ENCODE peak calls at places on chromosomes 4 and X, in ten cellular contexts. One of them, this sample, is unnamed.

GRCh38 chr4:87975466-87975865 is at the start of gene SPP1:
- DNase-seq in fibroblast of the aortic adventitia: peak
- DNase-seq in fibroblast of villous mesenchyme: no peak
- DNase-seq in mesendoderm: peak
- DNase-seq in foreskin fibroblast: peak
- DNase-seq in aorta: peak
- DNase-seq in MG63: no peak
- DNase-seq in lung: no peak
- DNase-seq in GM23338: peak
- DNase-seq in stomach: no peak
- DNase-seq in this sample: peak

GRCh38 chr4:1499465-1499864 is 93.2 kb upstream of the NKX1-1 start:
- DNase-seq in fibroblast of the aortic adventitia: no peak
- DNase-seq in fibroblast of villous mesenchyme: no peak
- DNase-seq in mesendoderm: no peak
- DNase-seq in foreskin fibroblast: no peak
- DNase-seq in aorta: no peak
- DNase-seq in MG63: no peak
- DNase-seq in lung: no peak
- DNase-seq in GM23338: no peak
- DNase-seq in stomach: no peak
- DNase-seq in this sample: no peak

GRCh38 chrX:125953769-125954168 is 212.3 kb downstream of the DCAF12L2 start:
- DNase-seq in fibroblast of the aortic adventitia: no peak
- DNase-seq in fibroblast of villous mesenchyme: no peak
- DNase-seq in mesendoderm: no peak
- DNase-seq in foreskin fibroblast: no peak
- DNase-seq in aorta: no peak
- DNase-seq in MG63: peak
- DNase-seq in lung: no peak
- DNase-seq in GM23338: no peak
- DNase-seq in stomach: no peak
- DNase-seq in this sample: no peak

GRCh38 chr4:149371021-149371420 is 444.6 kb downstream of the IQCM start:
- DNase-seq in fibroblast of the aortic adventitia: peak
- DNase-seq in fibroblast of villous mesenchyme: peak
- DNase-seq in mesendoderm: peak
- DNase-seq in foreskin fibroblast: peak
- DNase-seq in aorta: no peak
- DNase-seq in MG63: peak
- DNase-seq in lung: no peak
- DNase-seq in GM23338: peak
- DNase-seq in stomach: no peak
- DNase-seq in this sample: peak

GRCh38 chr4:134952305-134952704 is 750.7 kb upstream of the PABPC4L start:
- DNase-seq in fibroblast of the aortic adventitia: no peak
- DNase-seq in fibroblast of villous mesenchyme: no peak
- DNase-seq in mesendoderm: no peak
- DNase-seq in foreskin fibroblast: no peak
- DNase-seq in aorta: no peak
- DNase-seq in MG63: no peak
- DNase-seq in lung: no peak
- DNase-seq in GM23338: no peak
- DNase-seq in stomach: no peak
- DNase-seq in this sample: no peak

GRCh38 chrX:3589474-3589873 is 124.0 kb downstream of the PRKX start:
- DNase-seq in fibroblast of the aortic adventitia: no peak
- DNase-seq in fibroblast of villous mesenchyme: no peak
- DNase-seq in mesendoderm: no peak
- DNase-seq in foreskin fibroblast: no peak
- DNase-seq in aorta: no peak
- DNase-seq in MG63: no peak
- DNase-seq in lung: no peak
- DNase-seq in GM23338: no peak
- DNase-seq in stomach: no peak
- DNase-seq in this sample: no peak

GRCh38 chr4:139853309-139853708 is 187.7 kb downstream of the MGST2 start:
- DNase-seq in fibroblast of the aortic adventitia: no peak
- DNase-seq in fibroblast of villous mesenchyme: no peak
- DNase-seq in mesendoderm: peak
- DNase-seq in foreskin fibroblast: no peak
- DNase-seq in aorta: no peak
- DNase-seq in MG63: no peak
- DNase-seq in lung: no peak
- DNase-seq in GM23338: peak
- DNase-seq in stomach: no peak
- DNase-seq in this sample: no peak

GRCh38 chr4:22458112-22458511 is 57.8 kb downstream of the ADGRA3 start:
- DNase-seq in fibroblast of the aortic adventitia: no peak
- DNase-seq in fibroblast of villous mesenchyme: no peak
- DNase-seq in mesendoderm: no peak
- DNase-seq in foreskin fibroblast: no peak
- DNase-seq in aorta: no peak
- DNase-seq in MG63: no peak
- DNase-seq in lung: no peak
- DNase-seq in GM23338: no peak
- DNase-seq in stomach: no peak
- DNase-seq in this sample: no peak

GRCh38 chrX:40152706-40153334 is 55.1 kb upstream of the BCOR start:
- DNase-seq in fibroblast of the aortic adventitia: no peak
- DNase-seq in fibroblast of villous mesenchyme: no peak
- DNase-seq in mesendoderm: peak
- DNase-seq in foreskin fibroblast: peak
- DNase-seq in aorta: peak
- DNase-seq in MG63: peak
- DNase-seq in lung: no peak
- DNase-seq in GM23338: peak
- DNase-seq in stomach: peak
- DNase-seq in this sample: no peak

GRCh38 chr4:1171306-1172227 is 816 bp downstream of the SPON2 start:
- DNase-seq in fibroblast of the aortic adventitia: no peak
- DNase-seq in fibroblast of villous mesenchyme: no peak
- DNase-seq in mesendoderm: peak
- DNase-seq in foreskin fibroblast: peak
- DNase-seq in aorta: no peak
- DNase-seq in MG63: no peak
- DNase-seq in lung: no peak
- DNase-seq in GM23338: peak
- DNase-seq in stomach: no peak
- DNase-seq in this sample: no peak

GRCh38 chrX:72121381-72121780 is 10.3 kb downstream of the RTL5 start:
- DNase-seq in fibroblast of the aortic adventitia: peak
- DNase-seq in fibroblast of villous mesenchyme: peak
- DNase-seq in mesendoderm: no peak
- DNase-seq in foreskin fibroblast: peak
- DNase-seq in aorta: peak
- DNase-seq in MG63: peak
- DNase-seq in lung: peak
- DNase-seq in GM23338: no peak
- DNase-seq in stomach: peak
- DNase-seq in this sample: no peak

GRCh38 chr4:137678796-137679195 is 146.5 kb upstream of the PCDH18 start:
- DNase-seq in fibroblast of the aortic adventitia: peak
- DNase-seq in fibroblast of villous mesenchyme: no peak
- DNase-seq in mesendoderm: no peak
- DNase-seq in foreskin fibroblast: peak
- DNase-seq in aorta: no peak
- DNase-seq in MG63: no peak
- DNase-seq in lung: no peak
- DNase-seq in GM23338: no peak
- DNase-seq in stomach: no peak
- DNase-seq in this sample: no peak

GRCh38 chrX:69192603-69193002 is 27.4 kb upstream of the PJA1 start:
- DNase-seq in fibroblast of the aortic adventitia: no peak
- DNase-seq in fibroblast of villous mesenchyme: no peak
- DNase-seq in mesendoderm: no peak
- DNase-seq in foreskin fibroblast: no peak
- DNase-seq in aorta: no peak
- DNase-seq in MG63: no peak
- DNase-seq in lung: no peak
- DNase-seq in GM23338: no peak
- DNase-seq in stomach: no peak
- DNase-seq in this sample: no peak

GRCh38 chr4:17491196-17491595 is 20.7 kb downstream of the QDPR start:
- DNase-seq in fibroblast of the aortic adventitia: no peak
- DNase-seq in fibroblast of villous mesenchyme: no peak
- DNase-seq in mesendoderm: no peak
- DNase-seq in foreskin fibroblast: no peak
- DNase-seq in aorta: no peak
- DNase-seq in MG63: no peak
- DNase-seq in lung: no peak
- DNase-seq in GM23338: no peak
- DNase-seq in stomach: no peak
- DNase-seq in this sample: no peak

GRCh38 chrX:48833531-48834138 is 1.8 kb downstream of the PCSK1N start:
- DNase-seq in fibroblast of the aortic adventitia: peak
- DNase-seq in fibroblast of villous mesenchyme: no peak
- DNase-seq in mesendoderm: no peak
- DNase-seq in foreskin fibroblast: no peak
- DNase-seq in aorta: no peak
- DNase-seq in MG63: no peak
- DNase-seq in lung: no peak
- DNase-seq in GM23338: no peak
- DNase-seq in stomach: no peak
- DNase-seq in this sample: no peak

GRCh38 chr4:57074753-57075152 is 35.4 kb downstream of the IGFBP7 start:
- DNase-seq in fibroblast of the aortic adventitia: peak
- DNase-seq in fibroblast of villous mesenchyme: peak
- DNase-seq in mesendoderm: no peak
- DNase-seq in foreskin fibroblast: peak
- DNase-seq in aorta: no peak
- DNase-seq in MG63: peak
- DNase-seq in lung: no peak
- DNase-seq in GM23338: no peak
- DNase-seq in stomach: no peak
- DNase-seq in this sample: no peak

GRCh38 chr4:113383111-113383785 is 333.8 kb downstream of the ANK2 start:
- DNase-seq in fibroblast of the aortic adventitia: peak
- DNase-seq in fibroblast of villous mesenchyme: peak
- DNase-seq in mesendoderm: no peak
- DNase-seq in foreskin fibroblast: peak
- DNase-seq in aorta: no peak
- DNase-seq in MG63: peak
- DNase-seq in lung: no peak
- DNase-seq in GM23338: no peak
- DNase-seq in stomach: no peak
- DNase-seq in this sample: no peak

GRCh38 chr4:78772526-78773084 is 3.5 kb upstream of the BMP2K start:
- DNase-seq in fibroblast of the aortic adventitia: no peak
- DNase-seq in fibroblast of villous mesenchyme: no peak
- DNase-seq in mesendoderm: no peak
- DNase-seq in foreskin fibroblast: no peak
- DNase-seq in aorta: no peak
- DNase-seq in MG63: no peak
- DNase-seq in lung: no peak
- DNase-seq in GM23338: no peak
- DNase-seq in stomach: no peak
- DNase-seq in this sample: no peak

GRCh38 chrX:143634373-143634685 is 1.6 kb downstream of the SLITRK4 start:
- DNase-seq in fibroblast of the aortic adventitia: no peak
- DNase-seq in fibroblast of villous mesenchyme: no peak
- DNase-seq in mesendoderm: no peak
- DNase-seq in foreskin fibroblast: no peak
- DNase-seq in aorta: no peak
- DNase-seq in MG63: no peak
- DNase-seq in lung: no peak
- DNase-seq in GM23338: no peak
- DNase-seq in stomach: no peak
- DNase-seq in this sample: no peak
- H3K4me3 ChIP-seq in fibroblast of the aortic adventitia: no peak
- H3K4me3 ChIP-seq in fibroblast of villous mesenchyme: peak
- H3K4me3 ChIP-seq in mesendoderm: peak
- H3K4me3 ChIP-seq in foreskin fibroblast: no peak
- H3K4me3 ChIP-seq in aorta: peak
- H3K4me3 ChIP-seq in MG63: peak
- H3K4me3 ChIP-seq in lung: no peak
- H3K4me3 ChIP-seq in GM23338: peak
- H3K4me3 ChIP-seq in stomach: peak
- H3K4me3 ChIP-seq in this sample: no peak

GRCh38 chr4:122764808-122765189 is 32.3 kb downstream of the BBS12 start:
- DNase-seq in fibroblast of the aortic adventitia: peak
- DNase-seq in fibroblast of villous mesenchyme: peak
- DNase-seq in mesendoderm: no peak
- DNase-seq in foreskin fibroblast: peak
- DNase-seq in aorta: no peak
- DNase-seq in MG63: no peak
- DNase-seq in lung: no peak
- DNase-seq in GM23338: no peak
- DNase-seq in stomach: no peak
- DNase-seq in this sample: no peak
- H3K4me3 ChIP-seq in fibroblast of the aortic adventitia: no peak
- H3K4me3 ChIP-seq in fibroblast of villous mesenchyme: no peak
- H3K4me3 ChIP-seq in mesendoderm: no peak
- H3K4me3 ChIP-seq in foreskin fibroblast: peak
- H3K4me3 ChIP-seq in aorta: no peak
- H3K4me3 ChIP-seq in MG63: peak
- H3K4me3 ChIP-seq in lung: no peak
- H3K4me3 ChIP-seq in GM23338: no peak
- H3K4me3 ChIP-seq in stomach: no peak
- H3K4me3 ChIP-seq in this sample: no peak

GRCh38 chrX:47574096-47574553 is 8.1 kb upstream of the TIMP1 start:
- DNase-seq in fibroblast of the aortic adventitia: no peak
- DNase-seq in fibroblast of villous mesenchyme: no peak
- DNase-seq in mesendoderm: no peak
- DNase-seq in foreskin fibroblast: peak
- DNase-seq in aorta: no peak
- DNase-seq in MG63: no peak
- DNase-seq in lung: no peak
- DNase-seq in GM23338: peak
- DNase-seq in stomach: no peak
- DNase-seq in this sample: peak
- H3K4me3 ChIP-seq in fibroblast of the aortic adventitia: no peak
- H3K4me3 ChIP-seq in fibroblast of villous mesenchyme: peak
- H3K4me3 ChIP-seq in mesendoderm: no peak
- H3K4me3 ChIP-seq in foreskin fibroblast: no peak
- H3K4me3 ChIP-seq in aorta: peak
- H3K4me3 ChIP-seq in MG63: no peak
- H3K4me3 ChIP-seq in lung: no peak
- H3K4me3 ChIP-seq in GM23338: peak
- H3K4me3 ChIP-seq in stomach: peak
- H3K4me3 ChIP-seq in this sample: no peak

DNA sequence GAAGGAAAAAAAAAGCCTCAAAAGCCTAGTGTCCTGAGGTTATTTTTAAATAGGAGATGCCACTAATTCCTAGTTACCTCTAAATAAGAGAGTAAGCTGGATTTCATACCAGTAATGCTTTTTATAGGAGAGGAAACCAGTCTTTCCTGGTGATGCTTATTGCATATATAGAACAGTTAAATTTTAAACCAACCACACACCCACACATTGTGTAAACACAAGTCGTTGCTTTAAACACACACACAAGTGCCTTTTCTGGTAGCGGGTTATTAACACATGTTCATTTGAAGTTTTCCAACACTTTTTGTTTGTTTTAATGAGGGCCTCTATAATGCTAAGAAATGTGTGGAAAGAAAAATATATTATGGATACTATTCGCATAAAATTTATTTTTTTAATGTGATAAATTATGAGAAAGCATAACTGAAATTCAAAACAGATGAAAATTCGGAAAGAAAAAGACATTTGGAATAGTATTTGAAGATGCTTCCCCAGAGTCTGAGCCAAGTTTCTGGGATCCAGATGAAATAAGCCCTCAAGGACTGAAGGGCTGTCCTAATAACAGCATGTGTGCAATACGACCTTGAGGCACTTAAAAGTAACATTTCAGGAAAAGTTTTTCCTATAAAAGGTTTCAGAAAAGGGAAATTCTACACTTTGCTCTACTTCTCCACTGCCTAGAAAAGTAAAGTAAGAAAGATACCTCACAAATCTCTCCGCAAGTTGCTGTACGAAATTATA is 2.0 kb downstream of the ANTXR2 start:
- DNase-seq in fibroblast of the aortic adventitia: peak
- DNase-seq in fibroblast of villous mesenchyme: peak
- DNase-seq in mesendoderm: no peak
- DNase-seq in foreskin fibroblast: peak
- DNase-seq in aorta: no peak
- DNase-seq in MG63: no peak
- DNase-seq in lung: no peak
- DNase-seq in GM23338: no peak
- DNase-seq in stomach: no peak
- DNase-seq in this sample: no peak
- H3K4me3 ChIP-seq in fibroblast of the aortic adventitia: peak
- H3K4me3 ChIP-seq in fibroblast of villous mesenchyme: peak
- H3K4me3 ChIP-seq in mesendoderm: no peak
- H3K4me3 ChIP-seq in foreskin fibroblast: peak
- H3K4me3 ChIP-seq in aorta: peak
- H3K4me3 ChIP-seq in MG63: peak
- H3K4me3 ChIP-seq in lung: no peak
- H3K4me3 ChIP-seq in GM23338: peak
- H3K4me3 ChIP-seq in stomach: peak
- H3K4me3 ChIP-seq in this sample: no peak

This sample was measured in Karpas-422.